ENCODE peak calls at places on chromosome 12, in five cellular contexts. D is AG10803, L is posterior vena cava, U is NCI-H1092, M is GM13977. Y is an unnamed sample.

GRCh38 chr12:110379642-110380041 is 23.9 kb downstream of the ANAPC7 start:
- DNase-seq in D (no peak), L (no peak), U (no peak), M (no peak), Y (no peak)

GRCh38 chr12:124927325-124928094 is 13.1 kb upstream of the UBC start:
- DNase-seq in D (peak), L (peak), U (no peak), M (peak), Y (peak)

GRCh38 chr12:59708484-59708883 is 112.7 kb downstream of the SLC16A7 start:
- DNase-seq in D (no peak), L (no peak), U (no peak), M (no peak), Y (peak)

GRCh38 chr12:113056631-113057488 is at the start of gene DTX1:
- DNase-seq in D (no peak), L (no peak), U (peak), M (peak), Y (no peak)

GRCh38 chr12:77644915-77645605 is 185.6 kb upstream of the NAV3 start:
- DNase-seq in D (no peak), L (no peak), U (no peak), M (no peak), Y (no peak)

GRCh38 chr12:50224026-50224692 is 57.0 kb upstream of the CERS5 start:
- DNase-seq in D (peak), L (no peak), U (no peak), M (peak), Y (peak)

GRCh38 chr12:29517265-29517664 is 19.8 kb upstream of the OVCH1 start:
- DNase-seq in D (no peak), L (no peak), U (no peak), M (no peak), Y (no peak)

GRCh38 chr12:18684430-18684829 is 53.4 kb downstream of the PLCZ1 start:
- DNase-seq in D (peak), L (no peak), U (no peak), M (no peak), Y (no peak)

GRCh38 chr12:93266-94005 is 26.9 kb downstream of the IQSEC3 start:
- DNase-seq in D (no peak), L (no peak), U (no peak), M (no peak), Y (no peak)

GRCh38 chr12:42475055-42475454 is 114.5 kb downstream of the PRICKLE1 start:
- DNase-seq in D (no peak), L (no peak), U (no peak), M (no peak), Y (no peak)

GRCh38 chr12:96302706-96303310 is 97.4 kb downstream of the CDK17 start:
- DNase-seq in D (no peak), L (no peak), U (no peak), M (no peak), Y (no peak)

GRCh38 chr12:80862606-80863005 is 75.1 kb downstream of the LIN7A start:
- DNase-seq in D (peak), L (no peak), U (no peak), M (no peak), Y (peak)

GRCh38 chr12:49446571-49446970 is 79.3 kb downstream of the SPATS2 start:
- DNase-seq in D (no peak), L (no peak), U (no peak), M (no peak), Y (no peak)

GRCh38 chr12:104050436-104050835 is 449 bp upstream of the GLT8D2 start:
- DNase-seq in D (peak), L (no peak), U (no peak), M (no peak), Y (peak)

GRCh38 chr12:123062682-123063426 is 82.4 kb downstream of the ARL6IP4 start:
- DNase-seq in D (peak), L (no peak), U (no peak), M (no peak), Y (peak)

GRCh38 chr12:113407931-113408585 is 4.4 kb upstream of the SDS start:
- DNase-seq in D (peak), L (no peak), U (no peak), M (no peak), Y (peak)

GRCh38 chr12:23281295-23281694 is 656.3 kb downstream of the ETNK1 start:
- DNase-seq in D (no peak), L (no peak), U (no peak), M (no peak), Y (no peak)

GRCh38 chr12:46562625-46563228 is 190.2 kb upstream of the SLC38A2 start:
- DNase-seq in D (peak), L (no peak), U (no peak), M (no peak), Y (peak)

GRCh38 chr12:4447151-4447550 is 1.5 kb upstream of the FGF6 start:
- DNase-seq in D (no peak), L (no peak), U (no peak), M (peak), Y (no peak)

GRCh38 chr12:132489078-132489601 is 811 bp upstream of the FBRSL1 start:
- DNase-seq in D (no peak), L (no peak), U (no peak), M (no peak), Y (no peak)

Y was measured in EL.